ENCODE peak calls at places on chromosomes 1 and 21, in ten cellular contexts. D is fibroblast of lung; T is prostate gland; R is PC-9; G is HCT116; Q is CD4-positive, alpha-beta memory T cell; N is spleen; S is psoas muscle; I is neuronal stem cell; J is IMR-90. P is an unnamed sample. For H3K9me3, the result is how much of the 10 kb centered on the place peaks cover.

GRCh38 chr1:245108909-245109308 is 45.9 kb upstream of the KIF26B start:
- DNase-seq in Q (no peak), R (no peak), J (no peak), T (no peak), D (no peak), N (no peak), G (no peak), I (no peak), S (no peak), P (no peak)

GRCh38 chr21:44701023-44701400 is 4.0 kb downstream of the KRTAP10-12 start:
- DNase-seq in Q (no peak), D (no peak), I (no peak), G (no peak), J (no peak), T (no peak), S (no peak), N (no peak), R (no peak), P (no peak)

GRCh38 chr21:31873696-31874599 is 1.1 kb downstream of the HUNK start:
- DNase-seq in T (peak), I (peak), S (peak), G (no peak), J (peak), Q (no peak), N (peak), D (peak), R (no peak), P (peak)

GRCh38 chr1:231896806-231897205 is 270.2 kb downstream of the DISC1 start:
- DNase-seq in D (no peak), I (no peak), T (peak), Q (no peak), R (no peak), G (no peak), N (no peak), J (no peak), S (no peak), P (no peak)

GRCh38 chr1:110548381-110548780 is 29.4 kb upstream of the KCNA10 start:
- DNase-seq in D (no peak), Q (no peak), G (peak), N (no peak), J (peak), I (no peak), S (no peak), T (no peak), R (no peak), P (no peak)

GRCh38 chr1:216686860-216687545 is 36.2 kb downstream of the ESRRG start:
- DNase-seq in N (no peak), D (peak), S (no peak), I (peak), R (no peak), G (no peak), T (no peak), J (peak), Q (no peak), P (no peak)

GRCh38 chr1:243896313-243896712 is 46.3 kb upstream of the AKT3 start:
- DNase-seq in T (no peak), R (no peak), J (no peak), G (no peak), D (no peak), I (no peak), N (no peak), Q (no peak), S (no peak), P (no peak)

GRCh38 chr1:60527567-60527966 is 454.0 kb upstream of the C1orf87 start:
- DNase-seq in Q (no peak), D (no peak), N (no peak), S (no peak), J (no peak), G (no peak), T (no peak), I (no peak), R (no peak), P (no peak)

GRCh38 chr1:207091185-207091906 is 2.7 kb downstream of the C4BPB start:
- DNase-seq in Q (no peak), N (no peak), G (no peak), D (no peak), R (no peak), S (no peak), T (no peak), J (no peak), I (no peak), P (no peak)

GRCh38 chr21:36721817-36722216 is 22.9 kb downstream of the SIM2 start:
- DNase-seq in I (no peak), N (peak), T (no peak), Q (no peak), R (no peak), D (no peak), G (no peak), S (no peak), J (no peak), P (no peak)

GRCh38 chr1:22709227-22709626 is 1.4 kb upstream of the EPHB2 start:
- DNase-seq in N (peak), D (no peak), G (no peak), T (no peak), R (no peak), J (no peak), I (no peak), Q (no peak), S (no peak), P (no peak)

GRCh38 chr1:998905-999796 is 746 bp downstream of the HES4 start:
- DNase-seq in S (peak), T (no peak), J (peak), N (peak), I (no peak), Q (no peak), R (no peak), D (no peak), G (no peak), P (no peak)

GRCh38 chr1:151611288-151611790 is 511 bp upstream of the SNX27 start:
- DNase-seq in T (peak), S (peak), J (peak), I (no peak), R (peak), D (peak), G (no peak), Q (no peak), N (no peak), P (no peak)

GRCh38 chr1:225909477-225909876 is 14.6 kb downstream of the PYCR2 start:
- DNase-seq in S (no peak), G (no peak), I (no peak), N (peak), D (no peak), T (no peak), R (no peak), Q (no peak), J (no peak), P (no peak)

GRCh38 chr21:38817371-38818335 is 11.9 kb downstream of the ETS2 start:
- DNase-seq in N (no peak), S (no peak), J (peak), R (no peak), I (no peak), Q (no peak), T (no peak), D (peak), G (no peak), P (no peak)

GRCh38 chr21:39373634-39374033 is 24.7 kb upstream of the HMGN1 start:
- DNase-seq in N (no peak), Q (no peak), J (peak), T (no peak), D (peak), I (no peak), G (no peak), R (no peak), S (no peak), P (no peak)

GRCh38 chr21:38136201-38136600 is 120.6 kb upstream of the KCNJ15 start:
- DNase-seq in D (peak), J (peak), R (no peak), S (no peak), I (no peak), G (no peak), N (no peak), Q (no peak), T (peak), P (no peak)

GRCh38 chr1:101357444-101357986 is 120.7 kb downstream of the S1PR1 start:
- DNase-seq in I (peak), J (peak), D (peak), N (no peak), Q (peak), T (peak), S (no peak), G (peak), R (peak), P (peak)

GRCh38 chr1:228513244-228513900 is 26.2 kb downstream of the RNF187 start:
- DNase-seq in N (peak), T (no peak), I (no peak), R (no peak), D (no peak), Q (no peak), J (no peak), G (no peak), S (no peak), P (no peak)

GRCh38 chr1:234839663-234840062 is 229.7 kb upstream of the IRF2BP2 start:
- DNase-seq in D (no peak), N (no peak), J (no peak), I (no peak), T (no peak), S (no peak), Q (no peak), R (peak), G (no peak), P (no peak)

GRCh38 chr1:30618335-30618747 is 105.0 kb downstream of the MATN1 start:
- DNase-seq in S (no peak), J (no peak), N (no peak), Q (no peak), G (peak), I (no peak), R (peak), D (peak), T (no peak), P (no peak)

GRCh38 chr1:35885961-35886558 is 3.1 kb downstream of the AGO1 start:
- DNase-seq in I (peak), G (no peak), Q (no peak), R (no peak), D (no peak), S (no peak), T (no peak), N (no peak), J (no peak), P (no peak)

GRCh38 chr1:168360151-168360550 is 79.5 kb downstream of the TBX19 start:
- DNase-seq in G (no peak), Q (no peak), T (no peak), I (no peak), R (no peak), D (peak), N (no peak), S (no peak), J (no peak), P (no peak)

GRCh38 chr1:244163861-244164562 is 112.9 kb downstream of the ZBTB18 start:
- DNase-seq in R (peak), G (peak), D (peak), Q (no peak), J (peak), N (no peak), T (no peak), I (no peak), S (no peak), P (no peak)

GRCh38 chr1:177368255-177368654 is 197.5 kb downstream of the BRINP2 start:
- DNase-seq in J (no peak), I (no peak), Q (no peak), R (no peak), T (no peak), G (no peak), D (peak), S (no peak), N (no peak), P (no peak)

GRCh38 chr1:42935313-42935624 is 23.4 kb downstream of the SLC2A1 start:
- DNase-seq in S (no peak), R (no peak), D (no peak), Q (no peak), N (peak), T (no peak), J (no peak), G (no peak), I (no peak), P (no peak)

GRCh38 chr1:229107302-229107815 is 163.6 kb upstream of the RAB4A start:
- DNase-seq in G (no peak), S (no peak), T (no peak), D (no peak), Q (no peak), R (no peak), I (no peak), N (no peak), J (no peak), P (no peak)

GRCh38 chr1:208137144-208137682 is 107.0 kb downstream of the PLXNA2 start:
- DNase-seq in J (peak), Q (no peak), N (no peak), R (peak), I (no peak), T (no peak), S (no peak), G (no peak), D (peak), P (no peak)

GRCh38 chr1:68974447-68974846 is 477.6 kb upstream of the DEPDC1 start:
- DNase-seq in I (no peak), J (no peak), T (no peak), D (no peak), N (no peak), G (no peak), S (no peak), R (no peak), Q (no peak), P (no peak)

GRCh38 chr1:68975534-68975933 is 478.7 kb upstream of the DEPDC1 start:
- DNase-seq in I (peak), S (no peak), R (peak), N (no peak), T (no peak), J (no peak), Q (no peak), G (no peak), D (peak), P (no peak)

GRCh38 chr1:68977211-68977610 is 480.3 kb upstream of the DEPDC1 start:
- DNase-seq in R (no peak), J (no peak), I (no peak), D (no peak), S (no peak), G (no peak), N (no peak), T (no peak), Q (no peak), P (no peak)

GRCh38 chr1:68970571-68970970 is 473.7 kb upstream of the DEPDC1 start:
- DNase-seq in J (no peak), R (no peak), G (no peak), S (no peak), I (no peak), N (no peak), D (no peak), Q (no peak), T (no peak), P (no peak)

DNA sequence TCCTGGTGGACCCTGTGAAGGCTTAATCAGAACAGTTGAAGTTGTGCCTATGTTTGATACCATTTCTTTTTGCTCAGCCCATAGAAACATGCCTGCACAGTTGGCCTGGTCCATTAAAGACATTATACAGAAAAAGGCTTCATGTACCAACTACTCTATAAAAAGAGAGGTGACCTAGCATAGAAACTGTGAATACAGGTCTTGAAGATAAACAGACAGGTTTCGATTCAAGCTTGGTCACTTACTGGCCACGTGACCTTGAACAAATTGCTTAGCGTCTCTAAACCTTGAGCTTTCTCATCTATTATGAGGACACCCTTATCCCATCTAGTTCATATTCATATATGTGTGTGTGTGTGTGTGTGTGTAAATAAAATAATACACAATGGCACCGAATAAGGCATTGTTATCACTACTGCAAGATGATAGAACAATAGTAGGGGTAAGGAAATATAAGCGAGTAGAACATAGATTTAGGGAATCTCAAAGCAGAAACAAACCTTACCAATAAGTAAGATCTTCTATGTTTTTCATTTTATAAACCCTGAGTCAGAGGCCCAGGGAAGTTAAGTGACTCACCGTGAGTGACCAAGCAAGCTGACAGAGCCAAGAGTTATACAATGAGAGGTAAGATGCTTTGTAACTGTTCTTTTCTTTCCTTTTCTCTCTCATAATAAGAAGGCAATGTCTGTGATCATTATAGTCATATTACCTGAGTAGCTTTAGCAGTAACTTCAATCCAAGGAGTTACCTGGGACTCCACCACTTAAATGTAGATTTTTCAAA is 476.8 kb upstream of the DEPDC1 start:
- DNase-seq in D (peak), T (no peak), G (no peak), I (no peak), R (no peak), S (no peak), Q (no peak), N (no peak), J (peak), P (no peak)
- H3K9me3 ChIP-seq in D (under half), T (under half), G (under half), I (under half), R (under half), S (under half), Q (under half), N (under half), J (under half), P (under half)

DNA sequence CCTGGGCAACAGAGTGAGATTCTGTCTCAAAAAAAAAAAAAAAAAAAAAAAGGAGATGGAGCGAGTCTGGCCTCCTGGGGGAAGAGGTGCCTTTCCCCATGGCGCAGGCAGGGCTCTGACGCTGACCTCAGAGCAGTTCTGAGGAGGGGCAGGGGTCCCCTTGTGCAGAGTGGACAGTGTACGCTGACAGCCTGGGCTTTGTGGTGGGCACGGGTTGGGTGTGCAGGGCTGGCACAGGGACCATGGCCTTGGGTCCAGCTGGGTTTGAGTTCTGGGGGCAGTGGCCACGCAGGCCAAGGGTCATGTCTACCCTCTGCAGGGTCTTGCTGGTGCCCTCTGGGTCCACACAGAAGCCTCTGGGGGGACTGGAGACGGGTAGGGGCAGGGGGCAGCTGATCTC is 260.1 kb upstream of the C1orf174 start:
- DNase-seq in J (no peak), Q (no peak), D (no peak), N (peak), T (no peak), S (no peak), G (no peak), R (no peak), I (no peak), P (no peak)
- H3K9me3 ChIP-seq in J (half or more), Q (under half), D (under half), N (under half), T (under half), S (under half), G (under half), R (under half), I (under half), P (under half)

DNA sequence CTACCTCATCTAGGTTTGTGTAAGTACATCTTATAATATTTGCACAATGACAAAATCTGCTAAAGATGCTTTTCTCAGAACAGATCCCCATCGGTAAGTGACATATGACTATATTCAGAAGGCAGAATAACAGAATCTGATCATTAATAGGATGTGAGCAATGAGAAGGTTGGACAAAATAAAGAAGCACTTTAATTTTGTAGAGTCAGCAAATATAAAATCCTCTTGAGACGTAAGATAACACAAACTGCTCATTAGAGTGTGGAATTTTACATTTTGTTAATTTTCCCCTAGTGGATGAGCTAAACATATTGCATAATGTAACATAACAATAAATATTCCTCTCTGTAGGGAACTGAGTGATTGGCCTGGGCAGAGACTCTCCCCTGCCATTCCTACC is 658.4 kb upstream of the ZP4 start:
- DNase-seq in R (no peak), I (no peak), G (no peak), T (no peak), J (no peak), Q (no peak), S (no peak), D (no peak), N (no peak), P (no peak)
- H3K9me3 ChIP-seq in R (under half), I (under half), G (under half), T (under half), J (under half), Q (under half), S (under half), D (under half), N (under half), P (under half)

GRCh38 chr1:158371188-158371953 is 17.7 kb downstream of the CD1E start:
- DNase-seq in T (no peak), I (no peak), D (no peak), J (no peak), R (no peak), G (no peak), Q (no peak), S (no peak), N (no peak), P (no peak)

GRCh38 chr1:158362941-158363340 is 9.2 kb downstream of the CD1E start:
- DNase-seq in Q (no peak), G (no peak), D (no peak), J (no peak), N (no peak), I (no peak), R (no peak), T (no peak), S (no peak), P (no peak)

GRCh38 chr1:158362501-158362900 is 8.8 kb downstream of the CD1E start:
- DNase-seq in I (no peak), T (no peak), G (no peak), J (no peak), R (no peak), N (no peak), S (no peak), Q (no peak), D (no peak), P (no peak)

DNA sequence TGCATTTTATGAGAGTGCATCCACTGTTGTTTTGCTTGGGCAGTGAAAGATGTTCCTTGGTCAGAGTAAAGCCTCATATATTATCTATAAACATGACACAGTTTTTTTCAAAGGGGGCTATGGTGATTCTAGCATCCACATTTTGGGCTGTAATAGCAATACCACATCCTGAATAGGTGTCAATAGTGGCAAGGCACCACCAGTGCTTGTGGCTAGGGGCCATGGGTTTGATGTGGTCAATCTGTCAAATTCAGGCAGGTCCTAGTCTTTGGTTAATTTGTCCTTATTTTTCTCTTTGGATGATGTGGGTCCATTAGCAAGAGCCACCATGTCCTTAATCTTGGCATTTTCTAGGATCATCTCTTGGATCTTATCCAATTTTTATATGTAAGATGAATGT is 13.1 kb downstream of the CD1E start:
- DNase-seq in Q (no peak), T (no peak), N (no peak), G (no peak), S (no peak), R (no peak), J (no peak), I (no peak), D (no peak), P (no peak)
- H3K9me3 ChIP-seq in Q (under half), T (under half), N (under half), G (under half), S (under half), R (under half), J (under half), I (under half), D (under half), P (under half)

P was measured in T-helper 17 cell.